ENCODE peak calls at places on chromosomes 12 and 14, in ten cellular contexts. Q, W, A, E, I, U, H, L, X and Y are unnamed samples.

GRCh38 chr14:90396342-90397339 is at the start of gene CALM1:
- DNase-seq in X (peak; percentile 96), Q (peak; percentile 98), W (peak; percentile 96), I (peak; percentile 77), L (peak; percentile 98), U (peak; percentile 94), H (peak; percentile 95), A (peak; percentile 95), E (peak; percentile 95), Y (peak; percentile 95)

GRCh38 chr14:101202627-101203404 is 299.3 kb upstream of the RTL1 start:
- DNase-seq in E (peak; percentile 46), L (no peak), A (no peak), X (no peak), W (peak; percentile 11), U (no peak), Q (peak; percentile 51), H (peak; percentile 45), I (no peak), Y (no peak)

GRCh38 chr12:107319536-107320030 is 226.2 kb upstream of the CRY1 start:
- DNase-seq in A (no peak), W (no peak), Q (no peak), L (no peak), H (no peak), X (no peak), U (no peak), E (no peak), I (no peak), Y (no peak)

GRCh38 chr12:127383281-127383680 is 883.7 kb upstream of the TMEM132C start:
- DNase-seq in Q (no peak), X (no peak), E (no peak), U (no peak), H (no peak), W (no peak), L (no peak), A (no peak), I (no peak), Y (no peak)

GRCh38 chr12:5521456-5522325 is 89.8 kb downstream of the NTF3 start:
- DNase-seq in H (no peak), Q (no peak), I (no peak), A (no peak), W (no peak), U (no peak), E (no peak), L (no peak), X (no peak), Y (no peak)

GRCh38 chr12:122813310-122813713 is 21.9 kb upstream of the HIP1R start:
- DNase-seq in I (no peak), E (no peak), H (no peak), L (no peak), U (peak; percentile 49), W (no peak), X (no peak), Q (peak; percentile 59), A (no peak), Y (no peak)

GRCh38 chr12:122880668-122881067 is 15.3 kb downstream of the VPS37B start:
- DNase-seq in I (no peak), E (peak; percentile 67), L (no peak), X (peak; percentile 78), U (peak; percentile 66), H (no peak), Q (peak; percentile 73), A (no peak), W (no peak), Y (no peak)

GRCh38 chr12:131947482-131948027 is 2.2 kb upstream of the EP400 start:
- DNase-seq in I (no peak), W (no peak), X (no peak), Q (peak; percentile 50), L (peak; percentile 16), U (no peak), E (no peak), H (no peak), A (peak; percentile 50), Y (no peak)

GRCh38 chr12:116524964-116525379 is 34.2 kb upstream of the MAP1LC3B2 start:
- DNase-seq in I (peak; percentile 83), X (no peak), E (no peak), H (no peak), L (no peak), Q (no peak), A (no peak), U (no peak), W (peak; percentile 51), Y (no peak)

GRCh38 chr12:88472775-88473174 is 107.5 kb downstream of the KITLG start:
- DNase-seq in A (no peak), U (no peak), H (no peak), E (no peak), W (no peak), L (no peak), X (peak; percentile 39), Q (no peak), I (no peak), Y (no peak)

GRCh38 chr12:33115716-33116115 is 219.1 kb upstream of the PKP2 start:
- DNase-seq in I (no peak), Q (no peak), A (no peak), H (no peak), U (no peak), E (no peak), W (no peak), L (no peak), X (no peak), Y (no peak)

GRCh38 chr14:89955022-89955414 is 488 bp upstream of the EFCAB11 start:
- DNase-seq in U (no peak), I (no peak), X (no peak), Q (no peak), W (no peak), H (no peak), L (no peak), A (no peak), E (no peak), Y (no peak)

GRCh38 chr12:92020983-92021664 is 124.5 kb downstream of the BTG1 start:
- DNase-seq in U (no peak), H (no peak), E (no peak), W (no peak), L (no peak), Q (no peak), I (peak; percentile 3), A (no peak), X (peak; percentile 39), Y (no peak)

GRCh38 chr12:127607146-127607725 is 659.7 kb upstream of the TMEM132C start:
- DNase-seq in X (no peak), U (no peak), Q (no peak), H (no peak), A (no peak), W (no peak), L (no peak), I (peak; percentile 48), E (no peak), Y (no peak)

GRCh38 chr12:79301181-79301580 is 389.6 kb downstream of the PAWR start:
- DNase-seq in U (no peak), E (no peak), H (no peak), X (no peak), Q (no peak), A (no peak), W (no peak), L (no peak), I (no peak), Y (no peak)

GRCh38 chr12:113471619-113472171 is at the start of gene LHX5:
- DNase-seq in L (no peak), W (no peak), Q (no peak), I (no peak), X (no peak), E (no peak), H (no peak), A (no peak), U (no peak), Y (no peak)

GRCh38 chr14:96844857-96845570 is 47.8 kb downstream of the VRK1 start:
- DNase-seq in L (no peak), I (no peak), W (no peak), H (no peak), U (no peak), A (no peak), E (no peak), X (no peak), Q (no peak), Y (no peak)
- H3K4me3 ChIP-seq in L (no peak overlapping the region), I (no peak overlapping the region), W (no peak overlapping the region), H (no peak overlapping the region), U (no peak overlapping the region), A (no peak overlapping the region), E (no peak overlapping the region), X (no peak overlapping the region), Q (no peak overlapping the region), Y (no peak overlapping the region)

DNA sequence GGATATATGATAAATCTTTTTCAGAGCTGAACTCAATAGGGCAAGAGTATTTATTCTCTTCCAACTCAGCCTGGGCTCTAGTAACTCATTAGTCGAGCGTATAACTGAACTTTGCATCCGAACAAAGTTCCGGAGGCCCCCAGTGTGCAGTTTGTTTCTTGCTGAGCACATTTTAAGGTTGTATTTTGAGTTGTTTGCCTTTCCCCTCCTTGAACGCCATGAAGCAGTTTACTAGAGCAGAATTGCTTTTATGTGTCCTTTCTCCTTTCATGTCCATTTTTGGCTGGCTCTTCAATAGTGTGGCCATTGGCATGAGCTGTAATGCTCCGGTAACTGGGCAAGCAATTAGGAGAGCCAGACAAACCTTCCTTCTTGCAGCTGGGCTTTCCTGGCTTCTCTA is 105.3 kb downstream of the WIF1 start:
- DNase-seq in Q (no peak), H (no peak), X (no peak), A (no peak), L (no peak), I (no peak), U (no peak), W (no peak), E (no peak), Y (no peak)
- H3K4me3 ChIP-seq in Q (no peak overlapping the region), H (no peak overlapping the region), X (no peak overlapping the region), A (no peak overlapping the region), L (no peak overlapping the region), I (no peak overlapping the region), U (no peak overlapping the region), W (no peak overlapping the region), E (no peak overlapping the region), Y (no peak overlapping the region)

DNA sequence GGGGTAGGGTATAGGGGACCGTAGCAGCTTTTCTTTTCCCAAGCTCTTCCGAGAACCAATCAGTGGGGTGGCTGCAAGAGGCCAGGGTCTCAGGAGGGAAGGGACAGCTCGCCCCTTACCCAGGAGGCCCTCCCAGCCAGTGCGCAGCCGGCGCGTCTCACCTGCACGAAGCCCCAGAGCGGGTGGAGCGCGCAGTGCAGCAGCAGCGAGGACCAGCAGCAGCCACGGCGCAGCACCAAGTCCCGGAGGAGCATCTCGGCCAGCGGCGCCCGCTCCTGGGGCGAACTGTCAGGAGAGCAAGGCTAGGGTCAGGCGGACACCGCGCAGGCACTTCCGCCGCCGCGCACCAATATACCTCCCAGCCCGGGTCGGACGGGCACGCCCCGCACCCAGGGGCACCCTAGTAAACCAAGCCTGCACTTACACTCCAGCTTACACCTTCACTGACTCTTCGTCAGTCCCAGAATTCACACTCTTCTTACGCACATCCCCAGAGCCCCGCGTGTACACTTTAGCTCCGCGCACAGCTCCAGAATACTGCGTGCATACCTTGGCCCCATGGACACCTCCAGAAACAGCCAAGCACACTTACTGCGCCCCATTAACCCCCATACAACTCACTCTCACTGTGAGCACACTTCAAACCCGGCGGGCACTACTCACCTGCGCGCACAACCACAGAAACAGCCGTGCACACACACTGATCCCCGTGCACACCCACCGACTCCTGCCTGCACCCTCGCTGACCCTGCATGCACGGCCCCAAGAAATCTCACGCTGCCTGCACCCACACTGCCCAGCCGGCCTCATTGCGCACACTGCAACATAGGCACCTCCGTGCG is 599 bp downstream of the PRIMA1 start:
- DNase-seq in L (no peak), X (no peak), H (no peak), E (no peak), A (no peak), I (no peak), Q (no peak), U (no peak), W (peak; percentile 34), Y (no peak)
- H3K4me3 ChIP-seq in L (peak overlapping the region; percentile 63), X (no peak overlapping the region), H (peak overlapping the region; percentile 63), E (peak overlapping the region; percentile 55), A (peak overlapping the region; percentile 69), I (peak overlapping the region; percentile 62), Q (peak overlapping the region; percentile 56), U (no peak overlapping the region), W (peak overlapping the region; percentile 57), Y (no peak overlapping the region)

GRCh38 chr12:93466625-93467350 is 526 bp upstream of the MRPL42 start:
- DNase-seq in Q (no peak), W (peak; percentile 17), H (no peak), X (no peak), U (no peak), I (no peak), L (peak; percentile 47), A (no peak), E (no peak), Y (peak; percentile 34)
- H3K4me3 ChIP-seq in Q (no peak overlapping the region), W (peak overlapping the region; percentile 77), H (peak overlapping the region; percentile 75), X (no peak overlapping the region), U (peak overlapping the region; percentile 81), I (no peak overlapping the region), L (peak overlapping the region; percentile 84), A (peak overlapping the region; percentile 76), E (peak overlapping the region; percentile 84), Y (no peak overlapping the region)